ENCODE peak calls at places on chromosomes 13 and 19, in five cellular contexts. A is cardiac muscle cell, Q is MCF 10A, R is HFFc6, V is tibial nerve. U is an unnamed sample.

GRCh38 chr19:44640518-44640917 is 3.2 kb upstream of the PVR start:
- DNase-seq in Q (peak), A (peak), R (peak), V (no peak), U (no peak)

GRCh38 chr19:1853295-1854031 is 5.2 kb upstream of the REXO1 start:
- DNase-seq in A (peak), Q (peak), V (peak), R (peak), U (peak)

GRCh38 chr19:3679581-3679980 is 20.7 kb downstream of the PIP5K1C start:
- DNase-seq in A (no peak), V (no peak), Q (no peak), R (no peak), U (no peak)

GRCh38 chr13:105814219-105814901 is 721.1 kb downstream of the EFNB2 start:
- DNase-seq in V (no peak), R (no peak), Q (peak), A (no peak), U (no peak)

GRCh38 chr13:68078457-68078856 is 848.3 kb upstream of the PCDH9 start:
- DNase-seq in Q (peak), V (no peak), A (no peak), R (no peak), U (no peak)

GRCh38 chr13:45615501-45616101 is at the start of gene ERICH6B:
- DNase-seq in V (no peak), A (peak), R (peak), Q (no peak), U (peak)

GRCh38 chr19:17332677-17333581 is 1.7 kb downstream of the ANO8 start:
- DNase-seq in Q (peak), A (peak), V (no peak), R (peak), U (peak)

GRCh38 chr13:51425410-51426042 is 27.3 kb downstream of the INTS6 start:
- DNase-seq in Q (peak), A (peak), V (no peak), R (peak), U (no peak)

GRCh38 chr13:106922384-106922783 is 354.4 kb upstream of the ARGLU1 start:
- DNase-seq in A (no peak), R (no peak), Q (no peak), V (no peak), U (no peak)

GRCh38 chr13:112454648-112455334 is 78.6 kb downstream of the SPACA7 start:
- DNase-seq in A (no peak), V (no peak), Q (no peak), R (no peak), U (no peak)

GRCh38 chr13:44899967-44900366 is 89.3 kb downstream of the NUFIP1 start:
- DNase-seq in A (peak), Q (peak), V (no peak), R (no peak), U (no peak)

GRCh38 chr19:40279120-40279551 is 6.0 kb downstream of the AKT2 start:
- DNase-seq in Q (no peak), V (peak), R (no peak), A (peak), U (no peak)

GRCh38 chr13:102580552-102581169 is 16.1 kb upstream of the TPP2 start:
- DNase-seq in A (peak), R (peak), V (no peak), Q (peak), U (peak)

GRCh38 chr13:98173431-98173921 is 3.6 kb downstream of the RNF113B start:
- DNase-seq in Q (peak), R (peak), V (no peak), A (peak), U (no peak)

GRCh38 chr19:54435551-54436016 is 13.4 kb upstream of the LENG8 start:
- DNase-seq in Q (no peak), R (no peak), V (no peak), A (no peak), U (no peak)

GRCh38 chr13:71209217-71209616 is 657.8 kb downstream of the DACH1 start:
- DNase-seq in Q (no peak), A (no peak), V (no peak), R (no peak), U (no peak)

GRCh38 chr19:58325623-58326022 is 1.2 kb upstream of the ZSCAN22 start:
- DNase-seq in Q (no peak), R (no peak), V (no peak), A (no peak), U (no peak)

GRCh38 chr19:58330458-58330857 is 3.7 kb downstream of the ZSCAN22 start:
- DNase-seq in Q (peak), R (peak), A (peak), V (no peak), U (no peak)

GRCh38 chr19:58326914-58327726 is at the start of gene ZSCAN22:
- DNase-seq in Q (peak), A (peak), V (peak), R (peak), U (peak)

GRCh38 chr19:58326501-58326913 is 287 bp upstream of the ZSCAN22 start:
- DNase-seq in Q (no peak), R (no peak), A (no peak), V (no peak), U (no peak)

GRCh38 chr19:58328999-58329398 is 2.2 kb downstream of the ZSCAN22 start:
- DNase-seq in Q (no peak), A (no peak), V (no peak), R (no peak), U (peak)
- TF ChIP-seq CTCF in Q (peak), A (no peak), V (no peak), R (no peak), U (peak)

GRCh38 chr13:26629260-26629659 is 71.8 kb downstream of the WASF3 start:
- DNase-seq in A (peak), R (no peak), Q (no peak), V (no peak), U (no peak)
- TF ChIP-seq CTCF in A (no peak), R (peak), Q (no peak), V (no peak), U (no peak)

GRCh38 chr13:21034602-21035190 is 26.7 kb downstream of the LATS2 start:
- DNase-seq in R (no peak), Q (no peak), V (no peak), A (peak), U (peak)
- TF ChIP-seq CTCF in R (no peak), Q (no peak), V (no peak), A (peak), U (no peak)

GRCh38 chr13:108606424-108606823 is 23.0 kb upstream of the MYO16 start:
- DNase-seq in R (no peak), A (no peak), V (no peak), Q (no peak), U (no peak)

GRCh38 chr13:108610517-108610916 is 18.9 kb upstream of the MYO16 start:
- DNase-seq in Q (no peak), A (no peak), V (no peak), R (no peak), U (no peak)

GRCh38 chr13:108615241-108615640 is 14.2 kb upstream of the MYO16 start:
- DNase-seq in Q (no peak), A (no peak), V (no peak), R (no peak), U (no peak)

DNA sequence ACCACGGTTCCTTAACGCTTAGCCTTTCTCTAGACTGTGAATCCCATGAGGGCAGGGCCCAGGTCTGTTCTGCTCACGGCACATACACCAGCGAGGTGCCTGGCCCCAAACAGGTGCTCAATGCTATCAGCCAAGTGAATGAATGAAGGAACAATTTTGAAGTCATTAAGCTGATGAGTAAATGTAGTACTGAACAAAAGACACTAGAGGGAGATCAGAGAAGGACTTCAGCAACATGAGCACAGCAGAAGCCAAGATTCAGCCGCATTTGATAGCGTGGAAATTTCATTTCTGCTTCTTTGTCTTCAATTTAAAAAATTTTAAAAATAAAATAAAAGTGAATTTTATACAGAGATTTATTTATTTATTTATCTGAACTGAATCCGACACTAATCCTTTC is 20.1 kb upstream of the MYO16 start:
- DNase-seq in Q (peak), V (no peak), A (peak), R (no peak), U (no peak)
- TF ChIP-seq CTCF in Q (peak), V (no peak), A (no peak), R (peak), U (peak)

GRCh38 chr19:49469828-49470614 is 4.0 kb upstream of the FLT3LG start:
- DNase-seq in V (no peak), R (no peak), A (no peak), Q (no peak), U (no peak)
- TF ChIP-seq CTCF in V (peak), R (peak), A (no peak), Q (peak), U (no peak)

GRCh38 chr19:16033136-16033530 is 43.2 kb upstream of the TPM4 start:
- DNase-seq in V (no peak), A (no peak), R (no peak), Q (no peak), U (no peak)

GRCh38 chr19:16030964-16031871 is 45.1 kb upstream of the TPM4 start:
- DNase-seq in R (no peak), Q (no peak), V (no peak), A (no peak), U (no peak)

GRCh38 chr19:16031872-16032200 is 44.5 kb upstream of the TPM4 start:
- DNase-seq in A (no peak), R (no peak), Q (no peak), V (no peak), U (no peak)

GRCh38 chr19:16033721-16034120 is 42.6 kb upstream of the TPM4 start:
- DNase-seq in V (no peak), A (no peak), Q (no peak), R (no peak), U (no peak)

GRCh38 chr19:16032509-16033135 is 43.7 kb upstream of the TPM4 start:
- DNase-seq in A (no peak), R (no peak), Q (no peak), V (no peak), U (no peak)
- TF ChIP-seq CTCF in A (no peak), R (no peak), Q (no peak), V (no peak), U (no peak)

GRCh38 chr19:31002852-31003251 is 346.4 kb downstream of the TSHZ3 start:
- DNase-seq in Q (no peak), V (no peak), R (no peak), A (no peak), U (no peak)
- TF ChIP-seq CTCF in Q (no peak), V (no peak), R (no peak), A (no peak), U (no peak)

GRCh38 chr19:18440421-18440877 is 2.5 kb upstream of the ISYNA1 start:
- DNase-seq in V (no peak), R (no peak), A (no peak), Q (peak), U (no peak)
- TF ChIP-seq CTCF in V (no peak), R (peak), A (peak), Q (peak), U (no peak)

DNA sequence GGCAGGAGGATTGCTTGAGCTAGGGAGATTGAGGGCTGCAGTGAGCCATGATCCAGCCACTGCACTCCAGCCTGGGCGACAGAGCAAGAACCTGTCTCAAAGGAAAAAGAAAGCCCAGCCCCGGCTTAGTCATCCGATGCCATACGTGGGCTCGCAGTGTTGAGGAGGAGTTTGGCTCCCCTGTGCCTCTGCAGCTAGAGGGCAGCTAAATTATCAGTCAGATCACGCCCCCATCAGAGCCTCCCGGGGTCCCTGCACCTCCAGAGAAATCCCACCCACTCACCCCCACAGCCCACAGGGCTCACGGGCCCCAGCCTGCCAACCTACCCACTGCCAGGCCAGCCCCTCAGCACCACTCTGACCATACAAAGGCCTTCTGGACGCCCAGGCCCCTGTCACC is 27.6 kb downstream of the MAU2 start:
- DNase-seq in V (no peak), Q (peak), R (no peak), A (no peak), U (no peak)
- TF ChIP-seq CTCF in V (no peak), Q (no peak), R (no peak), A (no peak), U (no peak)

U was measured in nephron progenitor cell.